ENCODE peak calls at places on chromosomes 7 and 10, in six cellular contexts. Q is tibial artery, T is IMR-90, N is heart left ventricle, S is mammary epithelial cell, K is spleen. B is an unnamed sample.

GRCh38 chr7:24227068-24227467 is 56.9 kb upstream of the NPY start:
- DNase-seq in N (no peak), Q (no peak), T (no peak), K (no peak), S (no peak), B (no peak)

GRCh38 chr7:55476071-55476803 is 96.1 kb downstream of the VOPP1 start:
- DNase-seq in K (peak), S (no peak), T (peak), Q (no peak), N (no peak), B (no peak)

GRCh38 chr10:5146920-5147254 is 38.1 kb downstream of the AKR1C8 start:
- DNase-seq in N (no peak), K (no peak), T (no peak), Q (no peak), S (no peak), B (no peak)

GRCh38 chr7:54932818-54933543 is 85.8 kb upstream of the EGFR start:
- DNase-seq in S (peak), N (peak), T (peak), K (peak), Q (peak), B (peak)

GRCh38 chr7:139532636-139533035 is 9.2 kb downstream of the CLEC2L start:
- DNase-seq in N (no peak), T (no peak), S (no peak), K (no peak), Q (no peak), B (no peak)

GRCh38 chr7:18356195-18356645 is 139.3 kb upstream of the HDAC9 start:
- DNase-seq in T (peak), Q (no peak), K (no peak), N (no peak), S (peak), B (peak)

GRCh38 chr10:86851329-86852207 is 95.1 kb downstream of the BMPR1A start:
- DNase-seq in Q (no peak), S (no peak), T (peak), N (no peak), K (no peak), B (no peak)

GRCh38 chr7:129110575-129111376 is 33.7 kb upstream of the TSPAN33 start:
- DNase-seq in N (no peak), S (peak), T (no peak), K (no peak), Q (no peak), B (no peak)

GRCh38 chr7:123824754-123825067 is 20.3 kb upstream of the HYAL4 start:
- DNase-seq in S (no peak), K (no peak), Q (no peak), N (no peak), T (no peak), B (no peak)

GRCh38 chr7:75866497-75867389 is 12.1 kb upstream of the RHBDD2 start:
- DNase-seq in T (peak), K (peak), S (peak), N (no peak), Q (peak), B (peak)

GRCh38 chr10:125159486-125159931 is 854 bp downstream of the CTBP2 start:
- DNase-seq in T (no peak), N (no peak), S (no peak), Q (no peak), K (peak), B (no peak)

GRCh38 chr7:44325811-44326241 is 432 bp upstream of the CAMK2B start:
- DNase-seq in T (no peak), K (no peak), N (no peak), S (no peak), Q (no peak), B (no peak)

GRCh38 chr7:27745064-27745583 is 5.2 kb downstream of the TAX1BP1 start:
- DNase-seq in S (peak), Q (no peak), T (peak), N (no peak), K (no peak), B (peak)

GRCh38 chr10:24723386-24723787 is 300 bp downstream of the ARHGAP21 start:
- DNase-seq in T (peak), K (peak), N (no peak), S (peak), Q (no peak), B (no peak)

GRCh38 chr10:70477661-70478162 is 855 bp upstream of the PALD1 start:
- DNase-seq in N (peak), K (peak), T (peak), Q (no peak), S (peak), B (peak)

GRCh38 chr10:108957681-108958080 is 965.6 kb downstream of the XPNPEP1 start:
- DNase-seq in N (no peak), K (no peak), Q (no peak), T (no peak), S (no peak), B (no peak)

GRCh38 chr10:128281343-128281742 is 155.1 kb upstream of the MKI67 start:
- DNase-seq in N (no peak), K (no peak), T (no peak), S (no peak), Q (no peak), B (no peak)

GRCh38 chr10:128278362-128278761 is 152.1 kb upstream of the MKI67 start:
- DNase-seq in N (no peak), S (no peak), T (no peak), K (no peak), Q (no peak), B (no peak)

GRCh38 chr10:128277267-128277666 is 151.0 kb upstream of the MKI67 start:
- DNase-seq in T (no peak), Q (no peak), S (no peak), K (no peak), N (no peak), B (no peak)

GRCh38 chr10:128275405-128275804 is 149.2 kb upstream of the MKI67 start:
- DNase-seq in Q (no peak), N (no peak), K (no peak), S (no peak), T (no peak), B (no peak)

DNA sequence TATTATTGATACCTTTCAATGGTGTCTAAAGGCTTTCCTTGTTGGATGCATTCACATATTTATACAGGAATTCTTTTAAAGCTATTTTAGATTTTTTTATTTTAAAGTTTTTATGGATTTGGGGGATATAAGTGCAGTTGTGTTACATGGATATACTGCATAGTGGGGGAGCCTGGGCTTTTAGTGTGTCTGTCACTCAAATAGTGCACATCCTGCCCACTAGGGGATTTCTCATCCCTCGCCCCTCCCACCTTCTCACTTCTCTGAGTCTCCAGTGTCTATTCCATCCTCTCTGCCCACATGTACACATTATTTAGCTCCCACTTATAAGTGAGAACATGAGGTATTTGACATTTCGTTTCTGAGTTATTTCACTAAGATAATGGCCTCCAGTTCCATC is 154.0 kb upstream of the MKI67 start:
- DNase-seq in K (no peak), Q (no peak), T (no peak), S (no peak), N (no peak), B (no peak)
- TF ChIP-seq CTCF in K (no peak), Q (no peak), T (no peak), S (no peak), N (no peak), B (no peak)

GRCh38 chr7:36208406-36208805 is 55.4 kb downstream of the EEPD1 start:
- DNase-seq in N (no peak), Q (no peak), K (no peak), T (peak), S (no peak), B (no peak)

GRCh38 chr7:36209814-36210183 is 56.7 kb downstream of the EEPD1 start:
- DNase-seq in T (no peak), S (no peak), N (no peak), K (no peak), Q (no peak), B (no peak)

GRCh38 chr7:36208997-36209813 is 56.2 kb downstream of the EEPD1 start:
- DNase-seq in T (peak), N (no peak), Q (no peak), S (no peak), K (no peak), B (peak)

GRCh38 chr7:36205844-36206243 is 52.8 kb downstream of the EEPD1 start:
- DNase-seq in T (no peak), N (no peak), Q (no peak), K (no peak), S (no peak), B (no peak)

DNA sequence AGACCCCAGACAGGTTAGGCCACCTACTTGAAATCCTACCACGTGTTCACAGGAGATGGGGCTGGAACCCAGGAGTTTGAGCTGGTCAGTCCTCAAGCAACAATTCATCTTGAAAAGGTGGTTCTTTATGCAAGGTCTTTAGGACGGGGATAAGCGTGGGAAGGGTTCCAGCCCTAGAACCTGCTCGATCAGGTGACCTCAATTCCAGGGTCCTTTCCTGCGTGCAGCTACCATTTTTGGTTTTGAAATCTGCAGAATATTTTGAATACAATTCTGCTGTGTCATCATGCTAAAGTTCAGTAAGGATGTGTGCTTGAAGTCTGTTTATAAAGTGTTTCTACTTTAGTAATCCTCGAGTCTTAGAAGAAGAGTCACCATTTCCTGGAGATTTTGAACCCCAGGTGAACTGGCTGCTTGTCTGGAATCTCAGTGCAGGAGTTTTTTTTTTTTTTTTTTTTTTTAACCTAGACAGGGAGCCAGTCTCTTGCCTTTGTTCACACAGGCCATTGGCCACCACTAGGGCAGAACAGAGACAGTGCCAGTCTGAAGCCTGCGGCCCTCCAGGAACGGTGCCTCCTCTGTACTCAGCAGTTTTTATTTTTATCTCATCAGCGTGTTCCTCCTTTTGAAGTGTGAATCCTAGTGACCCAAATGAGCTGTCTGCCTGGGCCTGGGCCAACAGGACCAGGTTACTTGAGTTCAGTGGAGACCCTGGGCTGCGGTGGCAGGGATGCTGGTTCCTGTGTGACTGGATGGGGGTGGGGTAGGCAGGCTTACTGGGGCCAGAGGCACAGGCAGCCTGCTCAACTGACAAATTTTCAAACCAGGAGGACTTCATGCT is 54.6 kb downstream of the EEPD1 start:
- DNase-seq in K (peak), Q (peak), T (peak), N (peak), S (peak), B (peak)
- H3K27ac ChIP-seq in K (peak), Q (peak), T (peak), N (peak), S (no peak), B (peak)

GRCh38 chr10:13993634-13994033 is 337.1 kb downstream of the FRMD4A start:
- DNase-seq in S (no peak), Q (no peak), N (no peak), T (no peak), K (no peak), B (no peak)

GRCh38 chr10:13998090-13998838 is 332.5 kb downstream of the FRMD4A start:
- DNase-seq in T (no peak), K (no peak), N (no peak), Q (no peak), S (no peak), B (no peak)

GRCh38 chr10:13997650-13998049 is 333.1 kb downstream of the FRMD4A start:
- DNase-seq in Q (no peak), N (no peak), S (no peak), T (no peak), K (no peak), B (no peak)

GRCh38 chr10:13993169-13993568 is 337.6 kb downstream of the FRMD4A start:
- DNase-seq in N (no peak), S (peak), T (peak), K (no peak), Q (no peak), B (no peak)

DNA sequence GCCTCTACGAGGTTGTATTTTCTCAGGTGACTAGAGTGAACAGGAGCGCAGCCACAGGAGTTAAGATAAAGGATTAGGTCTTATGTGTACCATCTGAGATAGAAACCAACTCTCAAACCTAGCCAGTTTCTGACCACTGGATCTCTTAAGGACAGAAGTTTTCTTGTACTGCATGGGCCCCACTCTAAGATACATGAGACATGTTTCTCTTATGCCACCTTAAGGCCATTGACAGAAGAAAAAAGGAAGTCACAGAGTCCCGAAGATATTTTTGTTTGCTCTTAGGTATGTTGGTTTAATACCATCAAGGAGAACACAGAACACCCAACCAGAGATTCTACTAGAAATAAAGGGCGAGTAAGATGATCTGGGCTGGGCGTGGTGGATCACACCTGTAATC is 335.8 kb downstream of the FRMD4A start:
- DNase-seq in S (no peak), T (no peak), N (no peak), K (no peak), Q (no peak), B (no peak)
- TF ChIP-seq CTCF in S (no peak), T (no peak), N (no peak), K (no peak), Q (no peak), B (no peak)

GRCh38 chr10:3787816-3788215 is 2.8 kb upstream of the KLF6 start:
- DNase-seq in T (no peak), S (no peak), Q (no peak), N (no peak), K (no peak), B (no peak)

GRCh38 chr10:3789621-3790020 is 4.6 kb upstream of the KLF6 start:
- DNase-seq in K (no peak), S (no peak), T (no peak), Q (no peak), N (no peak), B (no peak)

GRCh38 chr10:3791974-3792633 is 7.1 kb upstream of the KLF6 start:
- DNase-seq in N (no peak), K (no peak), T (peak), S (no peak), Q (no peak), B (no peak)

GRCh38 chr10:3790858-3791257 is 5.8 kb upstream of the KLF6 start:
- DNase-seq in N (no peak), T (no peak), Q (no peak), K (peak), S (no peak), B (no peak)

DNA sequence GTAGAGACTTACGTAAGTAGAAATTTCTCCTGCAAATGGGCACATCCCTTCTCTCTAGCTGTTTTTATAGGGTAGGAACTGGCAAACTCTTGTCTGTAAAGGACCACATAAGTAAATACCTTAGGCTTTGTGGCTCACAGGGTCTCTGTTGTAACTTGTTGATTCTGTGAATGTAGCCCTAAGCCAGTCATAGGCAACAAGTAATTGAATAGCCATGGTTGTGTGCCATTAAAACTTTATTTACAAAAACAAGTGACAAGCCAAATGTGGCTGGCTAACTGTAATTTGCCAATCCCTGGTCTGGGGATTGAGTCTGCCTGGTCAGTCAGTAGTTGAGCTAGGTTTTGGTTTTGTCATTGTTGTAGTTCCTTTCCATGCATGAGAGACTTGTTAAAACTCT is 5.3 kb upstream of the KLF6 start:
- DNase-seq in T (no peak), K (no peak), Q (no peak), N (no peak), S (peak), B (no peak)
- H3K27ac ChIP-seq in T (no peak), K (no peak), Q (no peak), N (no peak), S (peak), B (no peak)

B was measured in RWPE1.